ENCODE peak calls at places on chromosomes 12 and 14, in four cellular contexts. One of them, this sample, is unnamed.

GRCh38 chr12:98744692-98745091 is 99.6 kb downstream of the APAF1 start:
- DNase-seq in Ammon's horn: no peak
- DNase-seq in AG09319: no peak
- DNase-seq in naive thymus-derived CD4-positive, alpha-beta T cell: no peak
- DNase-seq in this sample: no peak

GRCh38 chr14:52755607-52756316 is 25.8 kb downstream of the STYX start:
- DNase-seq in Ammon's horn: no peak
- DNase-seq in AG09319: no peak
- DNase-seq in naive thymus-derived CD4-positive, alpha-beta T cell: no peak
- DNase-seq in this sample: no peak

GRCh38 chr12:88600272-88600671 is 20.0 kb upstream of the KITLG start:
- DNase-seq in Ammon's horn: no peak
- DNase-seq in AG09319: peak
- DNase-seq in naive thymus-derived CD4-positive, alpha-beta T cell: no peak
- DNase-seq in this sample: peak

GRCh38 chr12:23193552-23193951 is 568.6 kb downstream of the ETNK1 start:
- DNase-seq in Ammon's horn: no peak
- DNase-seq in AG09319: no peak
- DNase-seq in naive thymus-derived CD4-positive, alpha-beta T cell: no peak
- DNase-seq in this sample: no peak

GRCh38 chr12:51653431-51653830 is 62.4 kb downstream of the SCN8A start:
- DNase-seq in Ammon's horn: no peak
- DNase-seq in AG09319: peak
- DNase-seq in naive thymus-derived CD4-positive, alpha-beta T cell: no peak
- DNase-seq in this sample: no peak

GRCh38 chr14:68691031-68691864 is 101.6 kb downstream of the ZFP36L1 start:
- DNase-seq in Ammon's horn: peak
- DNase-seq in AG09319: no peak
- DNase-seq in naive thymus-derived CD4-positive, alpha-beta T cell: no peak
- DNase-seq in this sample: no peak

GRCh38 chr14:28571636-28572035 is 195.0 kb upstream of the FOXG1 start:
- DNase-seq in Ammon's horn: no peak
- DNase-seq in AG09319: no peak
- DNase-seq in naive thymus-derived CD4-positive, alpha-beta T cell: no peak
- DNase-seq in this sample: no peak

GRCh38 chr12:23002381-23002780 is 377.4 kb downstream of the ETNK1 start:
- DNase-seq in Ammon's horn: no peak
- DNase-seq in AG09319: no peak
- DNase-seq in naive thymus-derived CD4-positive, alpha-beta T cell: no peak
- DNase-seq in this sample: no peak

GRCh38 chr14:82725188-82725587 is 1191.5 kb upstream of the SEL1L start:
- DNase-seq in Ammon's horn: no peak
- DNase-seq in AG09319: no peak
- DNase-seq in naive thymus-derived CD4-positive, alpha-beta T cell: no peak
- DNase-seq in this sample: no peak

GRCh38 chr12:50200507-50201273 is 33.5 kb upstream of the CERS5 start:
- DNase-seq in Ammon's horn: no peak
- DNase-seq in AG09319: no peak
- DNase-seq in naive thymus-derived CD4-positive, alpha-beta T cell: no peak
- DNase-seq in this sample: no peak

This sample was measured in fibroblast of the conjunctiva.